ENCODE peak calls at places on chromosomes 4 and X, in four cellular contexts. H, Z, T and S are unnamed samples.

GRCh38 chr4:37873383-37873782 is 17.5 kb upstream of the TBC1D1 start:
- DNase-seq in H (no peak), Z (peak), T (no peak), S (no peak)

GRCh38 chr4:184046148-184046547 is 141.0 kb downstream of the STOX2 start:
- DNase-seq in H (no peak), Z (no peak), T (no peak), S (no peak)

GRCh38 chr4:122731676-122732075 is 828 bp upstream of the BBS12 start:
- DNase-seq in H (no peak), Z (no peak), T (no peak), S (no peak)

GRCh38 chrX:50747471-50747900 is 66.5 kb downstream of the SHROOM4 start:
- DNase-seq in H (peak), Z (peak), T (no peak), S (peak)

GRCh38 chrX:8274166-8274565 is 103.1 kb upstream of the VCX2 start:
- DNase-seq in H (no peak), Z (no peak), T (no peak), S (no peak)

GRCh38 chrX:80578518-80579105 is 158.4 kb downstream of the TENT5D start:
- DNase-seq in H (peak), Z (peak), T (no peak), S (peak)

GRCh38 chrX:117510453-117510852 is 606.2 kb downstream of the KLHL13 start:
- DNase-seq in H (no peak), Z (no peak), T (no peak), S (no peak)

GRCh38 chrX:149521438-149521837 is 16.3 kb upstream of the IDS start:
- DNase-seq in H (no peak), Z (no peak), T (no peak), S (no peak)

GRCh38 chr4:53189011-53189410 is 176.8 kb downstream of the SCFD2 start:
- DNase-seq in H (no peak), Z (no peak), T (no peak), S (no peak)

GRCh38 chr4:18568600-18568999 is 547.0 kb upstream of the LCORL start:
- DNase-seq in H (no peak), Z (no peak), T (no peak), S (no peak)

GRCh38 chr4:98567611-98568010 is 90.8 kb downstream of the TSPAN5 start:
- DNase-seq in H (no peak), Z (no peak), T (no peak), S (no peak)

GRCh38 chr4:182143822-182144620 is 99.2 kb upstream of the TENM3 start:
- DNase-seq in H (no peak), Z (no peak), T (no peak), S (peak)

GRCh38 chr4:178577933-178578332 is 1135.7 kb upstream of the AGA start:
- DNase-seq in H (no peak), Z (peak), T (no peak), S (peak)

GRCh38 chr4:81030617-81031388 is at the start of gene BMP3:
- DNase-seq in H (no peak), Z (no peak), T (no peak), S (peak)

GRCh38 chr4:25012671-25013070 is 18.1 kb downstream of the LGI2 start:
- DNase-seq in H (no peak), Z (no peak), T (no peak), S (no peak)

GRCh38 chr4:3437582-3437936 is 4.2 kb upstream of the HGFAC start:
- DNase-seq in H (no peak), Z (no peak), T (no peak), S (no peak)

GRCh38 chrX:94045724-94046123 is 371.7 kb downstream of the FAM133A start:
- DNase-seq in H (no peak), Z (no peak), T (no peak), S (no peak)

GRCh38 chr4:14196141-14196540 is 568.6 kb upstream of the BOD1L1 start:
- DNase-seq in H (peak), Z (no peak), T (no peak), S (peak)

GRCh38 chrX:14496674-14497073 is 32.7 kb upstream of the GLRA2 start:
- DNase-seq in H (no peak), Z (no peak), T (no peak), S (no peak)

DNA sequence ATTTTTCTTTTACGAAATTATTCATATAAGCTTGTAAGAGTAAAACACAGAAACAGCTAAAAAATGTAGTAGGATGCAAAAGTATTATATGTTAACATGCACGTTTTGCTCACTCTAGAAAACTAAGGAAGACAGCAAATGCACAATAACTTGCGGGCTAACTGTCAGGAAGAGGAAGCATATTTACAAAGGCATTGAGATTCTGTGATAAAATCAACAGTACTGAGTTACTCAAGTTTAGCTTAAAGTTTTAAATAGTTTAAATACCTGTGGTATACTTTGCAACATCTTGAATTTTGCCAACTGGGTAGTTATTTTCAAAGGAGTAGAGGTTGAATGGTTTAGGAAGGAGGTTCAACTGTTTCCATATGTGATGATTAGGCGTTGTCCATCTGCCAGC is 37.0 kb downstream of the SH2D1A start:
- DNase-seq in H (no peak), Z (no peak), T (no peak), S (no peak)
- TF ChIP-seq FOXM1 in H (no peak), Z (no peak), T (no peak), S (no peak)

GRCh38 chr4:175290401-175290800 is 372.2 kb downstream of the ADAM29 start:
- DNase-seq in H (no peak), Z (no peak), T (no peak), S (no peak)
- TF ChIP-seq BHLHE40 in H (no peak), Z (no peak), T (no peak), S (no peak)

DNA sequence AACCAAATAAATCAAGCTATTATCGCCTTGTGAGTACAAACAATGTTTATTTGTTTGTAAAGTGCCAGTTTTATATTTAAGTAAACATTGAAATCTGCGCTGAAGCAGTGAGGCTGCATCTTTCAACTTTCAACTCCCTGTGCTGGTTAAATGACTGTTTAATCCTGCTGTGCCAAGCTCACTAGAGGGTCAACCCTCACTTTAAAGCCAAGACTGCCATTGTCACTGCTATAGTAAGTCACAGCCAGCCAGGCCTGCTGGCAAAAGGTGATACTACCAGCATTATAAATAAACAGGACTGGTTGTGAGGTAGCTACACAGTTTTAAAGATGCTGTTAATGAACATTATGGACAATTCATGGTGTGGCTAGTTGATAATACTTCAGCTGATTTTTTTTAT is 34.6 kb downstream of the EFHC2 start:
- DNase-seq in H (no peak), Z (no peak), T (no peak), S (no peak)
- TF ChIP-seq FOXM1 in H (no peak), Z (no peak), T (no peak), S (no peak)

DNA sequence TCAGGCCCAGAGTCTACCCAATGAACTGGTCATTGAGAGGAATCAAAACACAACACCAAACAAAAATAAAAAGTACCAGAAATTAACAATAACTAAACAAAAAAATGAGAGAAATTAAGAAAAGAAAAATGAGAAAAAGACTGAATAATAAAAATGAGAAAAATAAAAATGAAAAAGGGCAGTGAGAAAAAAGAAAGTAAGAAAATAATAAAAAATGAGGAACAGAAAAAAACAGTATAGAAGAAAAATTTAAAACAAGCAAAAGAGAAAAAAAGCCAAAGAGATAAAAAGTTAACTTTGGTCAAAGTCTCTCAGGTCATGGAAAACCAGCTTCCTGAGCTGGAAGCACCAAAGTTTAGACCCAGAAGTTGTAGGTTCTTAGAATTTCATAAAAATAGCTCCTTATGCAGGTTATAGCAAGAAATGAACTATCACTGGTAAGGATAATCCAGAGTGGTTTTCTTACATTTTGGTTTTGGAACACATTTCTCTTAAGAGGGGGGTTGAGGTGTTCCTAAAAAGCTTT is 51.0 kb upstream of the WDR17 start:
- DNase-seq in H (no peak), Z (no peak), T (no peak), S (no peak)
- TF ChIP-seq BHLHE40 in H (no peak), Z (no peak), T (no peak), S (no peak)